ENCODE peak calls at places on chromosome 3, in seven cellular contexts. E is HepG2, F is GM12878, Y is HCT116, S is H1, A is SK-N-SH, H is K562. T is an unnamed sample. For H3K36me3, the result is how much of the 10 kb centered on the place peaks cover.

GRCh38 chr3:141940204-141940776 is 63.8 kb downstream of the ATP1B3 start:
- DNase-seq in F (no peak), E (no peak), H (no peak), S (no peak), Y (peak), A (peak), T (peak)

GRCh38 chr3:164683516-164683915 is 394.8 kb downstream of the SI start:
- DNase-seq in S (no peak), E (no peak), Y (no peak), A (no peak), H (no peak), F (no peak), T (no peak)

GRCh38 chr3:66033241-66034138 is 5.2 kb downstream of the MAGI1 start:
- DNase-seq in S (peak), Y (no peak), A (no peak), F (no peak), H (no peak), E (no peak), T (no peak)

GRCh38 chr3:36893137-36893557 is 51.7 kb downstream of the TRANK1 start:
- DNase-seq in H (no peak), S (peak), E (no peak), F (no peak), Y (no peak), A (no peak), T (peak)

GRCh38 chr3:131543714-131544113 is 40.9 kb upstream of the MRPL3 start:
- DNase-seq in Y (peak), S (no peak), F (no peak), H (no peak), E (no peak), A (no peak), T (peak)

GRCh38 chr3:66816110-66816761 is 181.9 kb upstream of the KBTBD8 start:
- DNase-seq in S (no peak), Y (peak), E (peak), F (no peak), A (peak), H (peak), T (peak)

GRCh38 chr3:122912772-122913538 is 114.6 kb downstream of the SEMA5B start:
- DNase-seq in F (no peak), S (no peak), A (peak), Y (no peak), E (no peak), H (no peak), T (no peak)

GRCh38 chr3:126216416-126216815 is 36.0 kb upstream of the ALDH1L1 start:
- DNase-seq in A (no peak), S (no peak), Y (no peak), E (no peak), H (no peak), F (no peak), T (no peak)

GRCh38 chr3:133578548-133579191 is 5.2 kb downstream of the CDV3 start:
- DNase-seq in E (peak), H (peak), S (no peak), A (peak), Y (peak), F (no peak), T (peak)

GRCh38 chr3:14767245-14767593 is 51.5 kb upstream of the FGD5 start:
- DNase-seq in Y (no peak), S (no peak), H (no peak), E (no peak), A (peak), F (no peak), T (no peak)

GRCh38 chr3:136578290-136578689 is 173.9 kb downstream of the STAG1 start:
- DNase-seq in S (no peak), E (no peak), Y (no peak), A (no peak), H (no peak), F (no peak), T (no peak)

GRCh38 chr3:121677141-121677540 is 16.4 kb upstream of the HCLS1 start:
- DNase-seq in S (no peak), Y (no peak), H (no peak), F (no peak), E (no peak), A (no peak), T (no peak)

GRCh38 chr3:55014081-55014480 is 86.2 kb upstream of the LRTM1 start:
- DNase-seq in S (no peak), F (no peak), E (no peak), H (no peak), Y (no peak), A (no peak), T (no peak)

GRCh38 chr3:43959498-43960447 is 269.0 kb downstream of the ABHD5 start:
- DNase-seq in Y (no peak), F (no peak), H (no peak), S (no peak), E (no peak), A (no peak), T (no peak)

GRCh38 chr3:122857019-122857418 is 62.1 kb downstream of the SLC49A4 start:
- DNase-seq in Y (no peak), F (no peak), E (no peak), A (no peak), S (no peak), H (no peak), T (no peak)

GRCh38 chr3:176950743-176951142 is 246.5 kb downstream of the TBL1XR1 start:
- DNase-seq in S (no peak), E (no peak), A (no peak), F (no peak), Y (no peak), H (no peak), T (peak)

GRCh38 chr3:66537735-66538134 is 36.9 kb upstream of the LRIG1 start:
- DNase-seq in F (no peak), E (no peak), Y (no peak), A (no peak), S (no peak), H (no peak), T (no peak)

GRCh38 chr3:77945320-77945719 is 905.4 kb downstream of the ROBO2 start:
- DNase-seq in A (no peak), H (no peak), S (no peak), E (no peak), F (no peak), Y (no peak), T (no peak)

GRCh38 chr3:14125193-14126016 is 553 bp downstream of the TMEM43 start:
- DNase-seq in F (no peak), A (no peak), S (peak), E (peak), Y (peak), H (peak), T (peak)

GRCh38 chr3:40206522-40206921 is 103.0 kb upstream of the EIF1B start:
- DNase-seq in S (no peak), Y (no peak), E (no peak), A (no peak), H (no peak), F (no peak), T (no peak)

GRCh38 chr3:169241575-169241927 is 422.0 kb downstream of the MECOM start:
- DNase-seq in Y (no peak), A (no peak), S (no peak), F (no peak), E (no peak), H (no peak), T (peak)

GRCh38 chr3:153574445-153574844 is 412.4 kb downstream of the RAP2B start:
- DNase-seq in F (no peak), Y (no peak), A (no peak), S (no peak), E (no peak), H (no peak), T (no peak)

GRCh38 chr3:47259114-47259513 is 23.5 kb downstream of the KIF9 start:
- DNase-seq in H (no peak), A (no peak), E (no peak), F (no peak), S (no peak), Y (no peak), T (no peak)

GRCh38 chr3:149964296-149964695 is 6.4 kb downstream of the PFN2 start:
- DNase-seq in E (no peak), H (no peak), F (no peak), S (no peak), A (no peak), Y (no peak), T (no peak)

GRCh38 chr3:188154758-188155574 is 1.0 kb downstream of the LPP start:
- DNase-seq in A (no peak), Y (no peak), H (no peak), E (no peak), S (no peak), F (no peak), T (no peak)

GRCh38 chr3:171966533-171967136 is 72.7 kb upstream of the FNDC3B start:
- DNase-seq in E (no peak), F (no peak), S (no peak), H (no peak), A (no peak), Y (no peak), T (no peak)

GRCh38 chr3:172289583-172289982 is 158.7 kb downstream of the GHSR start:
- DNase-seq in S (no peak), F (no peak), Y (no peak), A (peak), E (no peak), H (no peak), T (peak)

GRCh38 chr3:178078933-178079332 is 457.3 kb upstream of the KCNMB2 start:
- DNase-seq in H (no peak), S (no peak), F (no peak), E (no peak), A (no peak), Y (no peak), T (peak)

GRCh38 chr3:194577985-194578905 is 55.0 kb downstream of the TMEM44 start:
- DNase-seq in A (no peak), F (no peak), E (peak), H (peak), Y (peak), S (no peak), T (peak)
- TF ChIP-seq MAX in A (peak), F (no peak), E (no peak), H (no peak), Y (peak), S (no peak), T (no peak)

DNA sequence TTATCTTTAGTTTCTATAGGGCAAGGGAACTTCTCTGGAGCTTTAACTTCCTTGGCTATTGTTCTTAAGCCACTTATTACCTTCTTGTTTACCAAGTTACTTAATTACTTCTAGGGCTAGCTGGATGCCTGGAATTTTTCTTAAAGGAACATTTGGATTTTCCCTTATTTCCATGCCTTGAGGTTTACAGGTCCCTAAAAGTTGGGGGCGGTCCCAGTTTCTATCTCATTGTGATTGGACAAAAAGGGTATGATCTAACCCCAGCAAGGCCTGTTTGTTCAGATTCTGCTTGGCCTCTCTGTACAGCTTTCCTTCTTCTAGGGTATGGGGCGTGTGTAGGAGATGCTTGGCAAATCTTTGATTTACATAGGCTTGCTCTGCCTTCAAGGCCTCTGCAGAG is 17.4 kb downstream of the PDHB start:
- DNase-seq in Y (no peak), E (no peak), A (no peak), S (no peak), H (no peak), F (no peak), T (peak)
- H3K36me3 ChIP-seq in Y (under half), E (under half), A (under half), S (under half), H (under half), F (under half), T (under half)

DNA sequence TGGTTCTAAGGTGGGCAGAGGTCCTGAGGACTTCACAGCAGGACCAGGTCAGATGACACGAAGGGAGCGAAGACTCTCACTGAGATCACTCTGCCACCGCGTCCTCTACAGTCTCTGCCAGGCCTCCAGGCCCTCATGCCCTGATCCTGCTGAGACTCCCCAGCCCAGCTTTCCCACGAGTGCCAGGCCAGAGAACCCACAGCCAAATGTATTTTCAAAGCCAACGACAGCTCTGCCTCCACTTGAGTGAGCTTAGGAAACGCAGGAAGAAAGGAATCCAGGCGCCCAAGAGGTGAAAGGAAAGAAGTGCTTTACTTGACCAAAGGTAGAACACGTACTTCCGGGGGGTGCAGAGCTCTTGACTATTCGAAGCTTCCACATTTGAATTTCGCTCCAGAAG is 275.0 kb downstream of the XXYLT1 start:
- DNase-seq in A (no peak), S (no peak), F (no peak), H (no peak), Y (no peak), E (no peak), T (no peak)
- H3K27ac ChIP-seq in A (no peak), S (no peak), F (no peak), H (no peak), Y (no peak), E (no peak), T (no peak)

GRCh38 chr3:51982352-51982837 is 940 bp upstream of the ACY1 start:
- DNase-seq in E (peak), H (no peak), F (no peak), Y (peak), S (peak), A (peak), T (no peak)
- TF ChIP-seq MAX in E (peak), H (no peak), F (peak), Y (no peak), S (peak), A (no peak), T (peak)

GRCh38 chr3:72087420-72087819 is 302.5 kb upstream of the PROK2 start:
- DNase-seq in F (no peak), Y (no peak), H (no peak), E (no peak), A (peak), S (no peak), T (no peak)

GRCh38 chr3:72086051-72086711 is 301.2 kb upstream of the PROK2 start:
- DNase-seq in F (no peak), Y (no peak), H (peak), S (no peak), E (no peak), A (no peak), T (no peak)

GRCh38 chr3:72085036-72085435 is 300.1 kb upstream of the PROK2 start:
- DNase-seq in F (no peak), H (no peak), E (no peak), Y (no peak), A (no peak), S (no peak), T (no peak)

GRCh38 chr3:72086712-72087093 is 301.8 kb upstream of the PROK2 start:
- DNase-seq in A (no peak), H (no peak), S (no peak), Y (no peak), F (no peak), E (no peak), T (no peak)

DNA sequence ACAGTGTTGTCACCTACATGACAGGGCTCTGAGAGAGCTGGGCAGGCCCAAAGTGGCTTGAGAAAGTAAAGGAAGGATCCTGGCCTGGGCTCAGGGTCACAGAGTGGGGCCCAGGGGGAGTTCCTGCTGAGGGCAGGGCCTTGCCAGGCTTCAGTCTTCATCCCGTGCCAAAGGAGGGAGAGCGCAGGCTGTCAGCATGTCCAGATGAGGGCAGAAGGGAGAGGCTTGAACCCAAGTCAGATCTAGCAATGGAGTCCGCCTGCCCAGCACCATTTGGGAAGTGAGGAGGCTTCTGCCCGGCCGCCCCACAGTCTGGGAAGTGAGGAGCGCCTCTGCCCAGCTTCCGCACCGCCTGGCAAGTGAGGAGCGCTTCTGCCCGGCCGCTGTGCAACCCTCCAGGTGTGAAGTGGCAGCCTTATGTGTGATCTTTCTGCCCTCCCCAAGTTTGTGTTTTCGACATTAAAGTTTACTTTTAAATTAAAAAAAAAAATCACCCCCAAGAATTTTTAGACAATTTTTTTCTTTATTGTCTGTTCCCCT is 303.6 kb upstream of the PROK2 start:
- DNase-seq in A (no peak), H (no peak), F (no peak), E (no peak), S (no peak), Y (no peak), T (no peak)
- H3K36me3 ChIP-seq in A (under half), H (under half), F (under half), E (under half), S (under half), Y (under half), T (under half)

GRCh38 chr3:71797455-71797854 is 12.5 kb upstream of the PROK2 start:
- DNase-seq in S (no peak), Y (no peak), A (no peak), F (no peak), E (no peak), H (no peak), T (no peak)
- H3K27ac ChIP-seq in S (no peak), Y (no peak), A (no peak), F (no peak), E (no peak), H (no peak), T (no peak)

DNA sequence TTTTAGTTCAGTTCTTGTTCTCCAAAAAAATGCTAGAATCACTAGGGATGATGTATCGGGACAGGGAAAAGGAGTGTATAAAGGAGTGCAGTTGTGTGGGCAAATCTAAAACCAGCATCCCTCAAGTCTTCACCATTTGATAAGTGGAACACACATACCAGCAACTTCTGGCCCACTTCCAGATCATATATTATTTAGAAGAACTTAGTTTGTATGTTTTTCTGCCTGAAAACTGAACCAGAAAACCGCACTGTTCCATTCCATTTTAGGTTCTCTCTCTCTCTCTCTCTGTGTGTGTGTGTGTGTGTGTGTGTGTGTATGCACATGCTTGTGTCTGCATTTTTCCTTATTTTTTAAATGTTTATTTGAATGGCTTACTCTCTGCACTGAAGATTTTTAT is 93.5 kb downstream of the SERPINI1 start:
- DNase-seq in S (no peak), A (no peak), E (no peak), Y (no peak), H (no peak), F (no peak), T (no peak)
- TF ChIP-seq MAX in S (no peak), A (no peak), E (no peak), Y (no peak), H (no peak), F (no peak), T (no peak)

DNA sequence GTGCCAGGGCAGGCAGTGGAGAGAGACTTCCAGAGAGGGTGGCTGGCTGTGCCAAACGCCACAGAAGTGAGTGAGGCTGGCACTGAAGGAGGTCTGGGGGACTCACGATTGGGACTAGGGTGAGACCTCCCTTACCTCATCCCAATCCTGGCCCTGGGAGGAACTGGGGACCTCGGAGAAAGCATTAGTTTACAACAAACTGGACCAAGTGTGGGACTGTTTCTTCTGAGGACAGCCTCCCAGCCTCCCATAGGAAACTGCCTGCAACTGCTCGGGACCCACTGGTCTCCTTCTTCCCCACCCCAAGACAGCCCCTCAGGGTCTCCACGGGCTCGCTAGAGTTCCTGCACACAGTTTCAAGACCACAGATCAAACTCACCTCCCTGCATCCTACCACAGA is 45.4 kb downstream of the ST6GAL1 start:
- DNase-seq in E (no peak), Y (no peak), H (no peak), A (no peak), S (no peak), F (no peak), T (no peak)
- H3K36me3 ChIP-seq in E (under half), Y (under half), H (half or more), A (under half), S (under half), F (under half), T (under half)